ENCODE peak calls at places on chromosomes 7 and 10, in eight cellular contexts. D is gastrocnemius medialis; X is non-pigmented ciliary epithelial cell; B is bronchial epithelial cell; F is activated naive CD4-positive, alpha-beta T cell treated with anti-CD3 and anti-CD28 coated beads, Interleukin-2, amount 10 ng/mL, durations not matched to agents 7 days and 5 days; R is neural progenitor cell; P is NCI-H2171; M is activated CD4-positive, alpha-beta T cell treated with anti-CD3 and anti-CD28 coated beads, Interleukin-2, amount 50 U/mL, for 1 hour. T is an unnamed sample.

GRCh38 chr10:33116293-33116697 is 158.3 kb upstream of the ITGB1 start:
- DNase-seq in D (no peak), X (no peak), B (no peak), F (no peak), R (peak; percentile 79), P (no peak), M (peak; percentile 25), T (no peak)

GRCh38 chr10:114492351-114493037 is 88.2 kb upstream of the AFAP1L2 start:
- DNase-seq in D (no peak), X (no peak), B (peak; percentile 45), F (peak; percentile 63), R (no peak), P (no peak), M (no peak), T (no peak)

GRCh38 chr7:114799522-114800133 is 122.3 kb upstream of the MDFIC start:
- DNase-seq in D (no peak), X (no peak), B (no peak), F (no peak), R (no peak), P (no peak), M (no peak), T (no peak)

GRCh38 chr7:108016841-108017775 is 14.1 kb upstream of the LAMB1 start:
- DNase-seq in D (no peak), X (no peak), B (peak; percentile 96), F (no peak), R (no peak), P (peak; percentile 40), M (no peak), T (peak; percentile 68)

GRCh38 chr7:1253591-1254207 is 21.0 kb downstream of the UNCX start:
- DNase-seq in D (no peak), X (no peak), B (no peak), F (no peak), R (no peak), P (peak; percentile 48), M (no peak), T (no peak)

GRCh38 chr7:4361774-4362173 is 320.3 kb upstream of the FOXK1 start:
- DNase-seq in D (no peak), X (no peak), B (no peak), F (no peak), R (no peak), P (no peak), M (no peak), T (no peak)

GRCh38 chr10:79394631-79395030 is 47.4 kb downstream of the PPIF start:
- DNase-seq in D (no peak), X (no peak), B (no peak), F (no peak), R (no peak), P (no peak), M (no peak), T (no peak)

GRCh38 chr7:2109936-2110585 is 122.7 kb downstream of the MAD1L1 start:
- DNase-seq in D (no peak), X (peak; percentile 75), B (peak; percentile 96), F (peak; percentile 36), R (no peak), P (peak; percentile 80), M (no peak), T (peak; percentile 99)

GRCh38 chr10:43322321-43322720 is 49.1 kb upstream of the FXYD4 start:
- DNase-seq in D (no peak), X (no peak), B (peak; percentile 8), F (no peak), R (no peak), P (no peak), M (no peak), T (peak; percentile 73)

GRCh38 chr7:130372402-130372801 is 7.9 kb upstream of the CPA1 start:
- DNase-seq in D (no peak), X (no peak), B (no peak), F (no peak), R (no peak), P (no peak), M (no peak), T (no peak)

GRCh38 chr10:44382981-44383748 is 1.7 kb downstream of the CXCL12 start:
- DNase-seq in D (no peak), X (no peak), B (no peak), F (no peak), R (peak; percentile 45), P (no peak), M (no peak), T (peak; percentile 85)

GRCh38 chr7:499853-500485 is 19.7 kb downstream of the PDGFA start:
- DNase-seq in D (no peak), X (no peak), B (no peak), F (no peak), R (no peak), P (no peak), M (no peak), T (no peak)

GRCh38 chr7:31432831-31433340 is 81.0 kb upstream of the ITPRID1 start:
- DNase-seq in D (no peak), X (no peak), B (peak; percentile 73), F (no peak), R (no peak), P (no peak), M (no peak), T (no peak)

GRCh38 chr7:55325371-55325792 is 39.8 kb upstream of the LANCL2 start:
- DNase-seq in D (peak; percentile 83), X (peak; percentile 81), B (peak; percentile 3), F (no peak), R (no peak), P (no peak), M (no peak), T (peak; percentile 95)

GRCh38 chr7:6026011-6026819 is 5.0 kb upstream of the ANKRD61 start:
- DNase-seq in D (peak; percentile 77), X (no peak), B (peak; percentile 12), F (peak; percentile 83), R (peak; percentile 50), P (no peak), M (peak; percentile 66), T (peak; percentile 89)

GRCh38 chr10:44628921-44629320 is 244.0 kb upstream of the CXCL12 start:
- DNase-seq in D (no peak), X (peak; percentile 58), B (peak; percentile 53), F (no peak), R (no peak), P (no peak), M (no peak), T (peak; percentile 85)

GRCh38 chr10:84552478-84552877 is 224.1 kb downstream of the CCSER2 start:
- DNase-seq in D (no peak), X (no peak), B (no peak), F (no peak), R (peak; percentile 42), P (no peak), M (no peak), T (no peak)

GRCh38 chr10:50788951-50789904 is 49.5 kb downstream of the ASAH2B start:
- DNase-seq in D (no peak), X (no peak), B (peak; percentile 39), F (no peak), R (peak; percentile 59), P (no peak), M (no peak), T (peak; percentile 42)

T was measured in osteoblast.